ENCODE peak calls at places on chromosomes 4 and X, in seven cellular contexts. E is Jurkat, Clone E6-1; D is activated T-helper 1 cell treated with anti-CD3 and anti-CD28 coated beads, Interleukin-12 subunit alpha, Interleukin-12 subunit beta, Interleukin-2, Interleukin-4 antibody, amounts not matched to agents 30 ng/mL and 10 ng/mL and 1 ng/mL, durations not matched to agents 14 hours and 24 hours and 36 hours; S is LoVo; I is mammary epithelial cell; C is T-helper 9 cell; A is astrocyte. Q is an unnamed sample.

GRCh38 chrX:147550217-147550616 is 361.5 kb upstream of the FMR1 start:
- DNase-seq in E (peak; percentile 17), D (no peak), S (no peak), I (no peak), C (no peak), A (no peak), Q (peak; percentile 2)

GRCh38 chrX:95721011-95721410 is 963.6 kb upstream of the DIAPH2 start:
- DNase-seq in E (no peak), D (no peak), S (no peak), I (no peak), C (no peak), A (no peak), Q (no peak)

GRCh38 chr4:7291372-7292135 is 99.2 kb downstream of the SORCS2 start:
- DNase-seq in E (no peak), D (no peak), S (no peak), I (no peak), C (no peak), A (peak; percentile 65), Q (no peak)

GRCh38 chr4:6123976-6124375 is 76.4 kb downstream of the JAKMIP1 start:
- DNase-seq in E (no peak), D (no peak), S (no peak), I (no peak), C (no peak), A (no peak), Q (no peak)

GRCh38 chr4:108116423-108117168 is 52.1 kb downstream of the LEF1 start:
- DNase-seq in E (no peak), D (no peak), S (no peak), I (no peak), C (no peak), A (no peak), Q (no peak)

GRCh38 chrX:38694394-38694793 is 106.9 kb upstream of the MID1IP1 start:
- DNase-seq in E (no peak), D (no peak), S (no peak), I (peak; percentile 24), C (no peak), A (no peak), Q (peak; percentile 39)

GRCh38 chrX:72306085-72306801 is 529 bp upstream of the CITED1 start:
- DNase-seq in E (no peak), D (no peak), S (no peak), I (no peak), C (no peak), A (no peak), Q (peak; percentile 13)

GRCh38 chr4:147059064-147059731 is 113.5 kb upstream of the TTC29 start:
- DNase-seq in E (no peak), D (no peak), S (no peak), I (no peak), C (no peak), A (no peak), Q (no peak)

GRCh38 chrX:104195013-104195412 is 28.8 kb downstream of the FAM199X start:
- DNase-seq in E (no peak), D (no peak), S (no peak), I (no peak), C (no peak), A (no peak), Q (no peak)

GRCh38 chr4:185726931-185727330 is 85.1 kb downstream of the SORBS2 start:
- DNase-seq in E (no peak), D (no peak), S (no peak), I (no peak), C (no peak), A (no peak), Q (peak; percentile 47)